ENCODE peak calls at places on chromosomes 13 and 19, in ten cellular contexts. I is mucosa of gallbladder; O is SK-MEL-5; J is retina; K is hepatic stellate cell; E is Caki2; W is HCEC 1CT; V is fibroblast of mammary gland; Q is NCI-H524 treated with DMSO at 0.1 percent for 48 hours; U is stimulated activated CD8-positive, alpha-beta memory T cell treated with anti-CD3 and anti-CD28 coated beads, Interleukin-7, amount 100 ng/mL, for 1 hour. Y is an unnamed sample.

GRCh38 chr19:34256835-34257558 is 2.6 kb downstream of the GARRE1 start:
- DNase-seq in Q (no peak), K (no peak), U (no peak), E (no peak), W (no peak), V (no peak), I (no peak), J (no peak), O (no peak), Y (no peak)

GRCh38 chr13:48485447-48485846 is 47.4 kb downstream of the RCBTB2 start:
- DNase-seq in E (no peak), V (no peak), J (no peak), O (no peak), I (no peak), W (no peak), Q (no peak), U (no peak), K (no peak), Y (no peak)

GRCh38 chr13:27035892-27036235 is 135.7 kb downstream of the USP12 start:
- DNase-seq in W (peak; percentile 17), U (no peak), E (no peak), K (no peak), V (peak; percentile 48), O (no peak), I (no peak), Q (no peak), J (no peak), Y (no peak)

GRCh38 chr19:12126707-12127106 is 13.4 kb downstream of the ZNF20 start:
- DNase-seq in Q (no peak), E (no peak), V (peak; percentile 11), O (peak; percentile 36), I (no peak), U (no peak), J (no peak), K (no peak), W (no peak), Y (peak; percentile 21)

GRCh38 chr19:17184381-17184841 is 30.7 kb upstream of the USE1 start:
- DNase-seq in U (peak; percentile 36), O (no peak), I (no peak), J (no peak), E (no peak), Q (no peak), V (no peak), W (no peak), K (no peak), Y (peak; percentile 18)

GRCh38 chr13:101691326-101691725 is 238.9 kb downstream of the ITGBL1 start:
- DNase-seq in E (no peak), Q (no peak), U (no peak), V (peak; percentile 46), K (no peak), W (no peak), O (no peak), I (no peak), J (peak; percentile 24), Y (no peak)

GRCh38 chr19:15468675-15469512 is 4.5 kb upstream of the RASAL3 start:
- DNase-seq in O (no peak), E (no peak), I (no peak), U (no peak), K (no peak), Q (no peak), J (no peak), V (no peak), W (no peak), Y (no peak)

GRCh38 chr19:44824758-44825157 is 15.9 kb downstream of the BCAM start:
- DNase-seq in J (no peak), Q (peak; percentile 33), E (no peak), O (no peak), I (no peak), W (no peak), K (no peak), V (no peak), U (no peak), Y (no peak)

GRCh38 chr13:113564331-113565023 is 20.1 kb upstream of the TFDP1 start:
- DNase-seq in O (no peak), Q (no peak), K (no peak), J (no peak), I (no peak), E (no peak), W (no peak), U (no peak), V (no peak), Y (no peak)

GRCh38 chr19:33621065-33621785 is 528 bp upstream of the CHST8 start:
- DNase-seq in O (no peak), V (no peak), I (no peak), J (peak; percentile 57), U (no peak), E (no peak), Q (no peak), W (no peak), K (no peak), Y (no peak)

GRCh38 chr13:97353927-97354326 is 80.0 kb upstream of the RAP2A start:
- DNase-seq in U (no peak), K (peak; percentile 24), W (no peak), J (no peak), I (no peak), O (no peak), V (peak; percentile 28), E (no peak), Q (no peak), Y (no peak)

GRCh38 chr13:32956595-32956933 is 59.7 kb upstream of the KL start:
- DNase-seq in O (no peak), W (no peak), V (peak; percentile 34), I (no peak), U (no peak), J (no peak), Q (peak; percentile 38), K (no peak), E (no peak), Y (no peak)

GRCh38 chr13:33194820-33195692 is 90.5 kb downstream of the STARD13 start:
- DNase-seq in V (peak; percentile 93), J (no peak), E (peak; percentile 4), K (peak; percentile 47), Q (no peak), U (no peak), I (no peak), O (peak; percentile 18), W (peak; percentile 91), Y (peak; percentile 48)

GRCh38 chr13:52846567-52847321 is 1.7 kb downstream of the PCDH8 start:
- DNase-seq in V (peak; percentile 28), U (no peak), W (no peak), K (no peak), Q (no peak), J (peak; percentile 86), E (no peak), O (peak; percentile 51), I (peak; percentile 33), Y (peak; percentile 56)

GRCh38 chr13:26721251-26721939 is 39.2 kb downstream of the GPR12 start:
- DNase-seq in O (peak; percentile 27), K (no peak), E (no peak), W (no peak), J (peak; percentile 81), Q (peak; percentile 69), V (no peak), I (no peak), U (no peak), Y (peak; percentile 65)

GRCh38 chr19:42634409-42635232 is 39.9 kb upstream of the CEACAM8 start:
- DNase-seq in J (peak; percentile 8), Q (no peak), I (no peak), E (peak; percentile 27), O (peak; percentile 71), V (peak; percentile 35), W (peak; percentile 35), K (peak; percentile 46), U (no peak), Y (no peak)

GRCh38 chr19:50333737-50334617 is 4.8 kb upstream of the KCNC3 start:
- DNase-seq in Q (no peak), U (peak; percentile 63), K (peak; percentile 98), V (no peak), J (peak; percentile 99), W (no peak), O (peak; percentile 20), E (peak; percentile 92), I (peak; percentile 81), Y (peak; percentile 88)

GRCh38 chr13:30805603-30806011 is 70.3 kb downstream of the ALOX5AP start:
- DNase-seq in E (no peak), J (peak; percentile 39), I (peak; percentile 76), O (peak; percentile 99), U (no peak), W (no peak), K (no peak), Q (no peak), V (no peak), Y (peak; percentile 72)

GRCh38 chr19:37790244-37790925 is 11.0 kb upstream of the ZNF573 start:
- DNase-seq in Q (no peak), V (no peak), O (no peak), J (no peak), W (no peak), K (no peak), I (no peak), E (no peak), U (no peak), Y (no peak)

GRCh38 chr13:107192289-107192688 is 624.4 kb upstream of the ARGLU1 start:
- DNase-seq in V (no peak), W (peak; percentile 43), Q (no peak), E (peak; percentile 43), J (no peak), I (peak; percentile 46), O (no peak), U (no peak), K (no peak), Y (no peak)

GRCh38 chr13:114155923-114156883 is 22.9 kb upstream of the CFAP97D2 start:
- DNase-seq in U (no peak), O (no peak), E (no peak), I (no peak), Q (peak; percentile 38), V (no peak), W (no peak), J (no peak), K (no peak), Y (no peak)

GRCh38 chr19:53945441-53945840 is 17.3 kb upstream of the CACNG8 start:
- DNase-seq in O (peak; percentile 46), K (no peak), I (no peak), W (no peak), J (no peak), E (no peak), U (no peak), Q (no peak), V (peak; percentile 18), Y (peak; percentile 49)

GRCh38 chr19:41769608-41770007 is 14.3 kb downstream of the CEACAM6 start:
- DNase-seq in O (no peak), J (no peak), U (no peak), W (no peak), I (no peak), K (no peak), E (no peak), Q (no peak), V (no peak), Y (no peak)

GRCh38 chr19:13505761-13506549 is at the start of gene CACNA1A:
- DNase-seq in I (no peak), W (no peak), V (no peak), E (no peak), U (no peak), J (peak; percentile 83), Q (no peak), K (peak; percentile 59), O (no peak), Y (no peak)

GRCh38 chr19:32902448-32902847 is 32.9 kb upstream of the SLC7A9 start:
- DNase-seq in V (no peak), E (no peak), Q (no peak), K (no peak), I (no peak), O (no peak), J (no peak), W (no peak), U (no peak), Y (no peak)

GRCh38 chr13:24680921-24681585 is 845 bp downstream of the ATP12A start:
- DNase-seq in U (no peak), Q (no peak), I (no peak), W (no peak), V (no peak), K (no peak), O (no peak), J (no peak), E (no peak), Y (no peak)

GRCh38 chr19:7744199-7744786 is 3.0 kb downstream of the CD209 start:
- DNase-seq in E (no peak), K (no peak), O (no peak), W (no peak), I (no peak), U (no peak), Q (no peak), V (no peak), J (no peak), Y (no peak)

GRCh38 chr13:97945792-97946419 is 7.6 kb upstream of the IPO5 start:
- DNase-seq in K (no peak), J (no peak), Q (no peak), U (no peak), I (no peak), E (no peak), O (no peak), V (no peak), W (no peak), Y (no peak)

Y was measured in Ammon's horn.